ENCODE peak calls at places on chromosomes 4 and X, in four cellular contexts. One of them, this sample, is unnamed.

GRCh38 chrX:95718746-95719145 is 965.9 kb upstream of the DIAPH2 start:
- DNase-seq in SK-N-SH: no peak
- DNase-seq in GM12878: no peak
- DNase-seq in HepG2: no peak
- DNase-seq in this sample: no peak

GRCh38 chr4:89752932-89753598 is 83.9 kb downstream of the SNCA start:
- DNase-seq in SK-N-SH: peak
- DNase-seq in GM12878: no peak
- DNase-seq in HepG2: no peak
- DNase-seq in this sample: peak

GRCh38 chr4:123516576-123516975 is 120.0 kb downstream of the SPRY1 start:
- DNase-seq in SK-N-SH: no peak
- DNase-seq in GM12878: no peak
- DNase-seq in HepG2: no peak
- DNase-seq in this sample: no peak

GRCh38 chr4:154009191-154009590 is 220.3 kb upstream of the SFRP2 start:
- DNase-seq in SK-N-SH: no peak
- DNase-seq in GM12878: no peak
- DNase-seq in HepG2: no peak
- DNase-seq in this sample: no peak

GRCh38 chr4:132101526-132101925 is 1047.6 kb upstream of the PCDH10 start:
- DNase-seq in SK-N-SH: no peak
- DNase-seq in GM12878: no peak
- DNase-seq in HepG2: no peak
- DNase-seq in this sample: no peak

GRCh38 chr4:141447761-141448160 is 188.6 kb upstream of the IL15 start:
- DNase-seq in SK-N-SH: no peak
- DNase-seq in GM12878: no peak
- DNase-seq in HepG2: no peak
- DNase-seq in this sample: no peak

GRCh38 chr4:13515268-13515667 is 29.0 kb downstream of the NKX3-2 start:
- DNase-seq in SK-N-SH: no peak
- DNase-seq in GM12878: no peak
- DNase-seq in HepG2: no peak
- DNase-seq in this sample: no peak

GRCh38 chr4:55386840-55387239 is 8.9 kb upstream of the TMEM165 start:
- DNase-seq in SK-N-SH: no peak
- DNase-seq in GM12878: no peak
- DNase-seq in HepG2: peak
- DNase-seq in this sample: no peak

GRCh38 chr4:134958862-134959261 is 757.3 kb upstream of the PABPC4L start:
- DNase-seq in SK-N-SH: no peak
- DNase-seq in GM12878: no peak
- DNase-seq in HepG2: no peak
- DNase-seq in this sample: no peak

GRCh38 chrX:85963736-85964135 is 83.6 kb downstream of the CHM start:
- DNase-seq in SK-N-SH: no peak
- DNase-seq in GM12878: no peak
- DNase-seq in HepG2: peak
- DNase-seq in this sample: no peak

DNA sequence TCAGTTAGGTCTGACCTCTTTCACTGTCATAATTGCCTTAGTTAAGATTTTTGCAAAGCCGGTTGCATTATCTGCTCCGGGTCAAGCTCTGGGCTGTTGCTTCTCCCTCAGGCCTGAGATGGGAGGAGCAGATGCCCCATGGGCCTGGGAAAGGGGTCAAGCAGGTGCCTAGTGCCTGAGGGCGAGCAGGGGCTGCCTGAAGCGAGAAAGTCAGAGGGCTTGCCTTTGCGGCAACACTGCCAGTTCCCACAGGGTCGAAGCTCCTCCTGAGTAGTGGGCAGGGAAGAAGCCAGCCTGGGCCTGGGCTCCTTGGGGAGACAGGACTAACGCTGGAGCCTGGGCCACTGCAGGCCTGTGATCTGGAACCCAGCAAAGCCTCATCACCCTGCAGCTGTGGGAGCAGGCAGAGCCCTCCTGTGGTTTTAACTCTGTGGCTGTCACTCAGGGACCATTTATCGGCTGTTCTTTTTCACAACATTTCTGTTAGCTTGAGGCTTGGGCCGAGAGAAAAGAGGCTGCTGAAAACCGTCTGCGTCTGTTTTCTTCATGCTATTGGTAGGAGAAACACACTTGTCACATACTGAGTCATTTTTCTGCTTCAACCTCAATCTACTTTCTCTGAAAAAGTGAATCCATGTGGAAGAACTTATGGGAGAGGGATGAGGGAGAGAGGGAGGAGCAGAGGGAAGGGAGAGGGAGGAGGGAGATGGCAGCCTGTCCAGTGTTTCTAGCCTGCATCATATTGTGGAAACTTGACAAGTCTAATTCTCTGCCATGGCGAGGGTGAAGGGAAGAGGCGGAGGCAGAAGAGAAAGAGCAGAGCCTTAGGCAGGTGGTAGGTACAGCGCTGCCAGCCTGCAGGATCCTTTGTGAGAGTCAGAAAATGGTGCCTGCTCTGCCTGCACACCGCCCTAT is 68.4 kb downstream of the RHOH start:
- DNase-seq in SK-N-SH: peak
- DNase-seq in GM12878: no peak
- DNase-seq in HepG2: no peak
- DNase-seq in this sample: no peak
- TF ChIP-seq FOXM1 in SK-N-SH: no peak
- TF ChIP-seq FOXM1 in GM12878: no peak
- TF ChIP-seq FOXM1 in HepG2: no peak
- TF ChIP-seq FOXM1 in this sample: no peak

DNA sequence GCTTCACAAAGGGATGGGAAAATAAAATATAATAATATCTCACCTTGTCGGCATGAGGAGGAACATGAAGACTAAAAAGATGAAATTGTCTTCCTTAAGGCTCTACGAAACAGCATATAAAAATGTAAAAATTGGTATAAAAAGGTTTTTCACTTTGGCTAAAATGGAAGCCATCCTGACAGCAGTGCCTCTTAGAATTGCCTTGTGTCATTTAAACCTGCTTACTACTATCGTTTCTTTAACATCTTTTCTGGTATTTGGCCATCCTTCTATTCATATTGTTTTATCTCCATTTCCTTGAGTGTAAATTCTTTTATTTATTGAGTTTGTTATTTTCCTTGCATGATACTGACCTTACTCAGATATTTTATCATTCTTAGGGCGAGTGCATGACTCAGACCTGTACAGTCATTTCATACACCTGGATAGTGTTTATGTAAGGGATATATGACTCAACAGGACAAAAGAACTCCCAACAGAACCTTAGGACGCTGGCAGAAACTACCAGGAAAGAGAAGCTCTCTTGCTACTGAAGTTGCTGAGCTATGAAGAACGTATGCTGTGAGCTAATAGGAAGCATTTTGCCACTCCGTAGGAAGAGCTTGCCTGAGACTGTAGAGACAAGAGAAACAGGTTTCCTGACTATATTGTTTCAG is 5.8 kb upstream of the CDKN2AIP start:
- DNase-seq in SK-N-SH: no peak
- DNase-seq in GM12878: no peak
- DNase-seq in HepG2: peak
- DNase-seq in this sample: no peak
- TF ChIP-seq FOXM1 in SK-N-SH: no peak
- TF ChIP-seq FOXM1 in GM12878: no peak
- TF ChIP-seq FOXM1 in HepG2: no peak
- TF ChIP-seq FOXM1 in this sample: no peak

GRCh38 chr4:176187610-176188009 is 7.8 kb downstream of the SPATA4 start:
- DNase-seq in SK-N-SH: no peak
- DNase-seq in GM12878: no peak
- DNase-seq in HepG2: peak
- DNase-seq in this sample: no peak
- TF ChIP-seq FOXM1 in SK-N-SH: no peak
- TF ChIP-seq FOXM1 in GM12878: no peak
- TF ChIP-seq FOXM1 in HepG2: no peak
- TF ChIP-seq FOXM1 in this sample: no peak

GRCh38 chrX:64093761-64094160 is 111.7 kb downstream of the AMER1 start:
- DNase-seq in SK-N-SH: peak
- DNase-seq in GM12878: no peak
- DNase-seq in HepG2: no peak
- DNase-seq in this sample: no peak
- TF ChIP-seq FOXM1 in SK-N-SH: no peak
- TF ChIP-seq FOXM1 in GM12878: no peak
- TF ChIP-seq FOXM1 in HepG2: no peak
- TF ChIP-seq FOXM1 in this sample: no peak

GRCh38 chr4:112145820-112146813 is 863 bp downstream of the FAM241A start:
- DNase-seq in SK-N-SH: peak
- DNase-seq in GM12878: peak
- DNase-seq in HepG2: no peak
- DNase-seq in this sample: peak
- TF ChIP-seq FOXM1 in SK-N-SH: no peak
- TF ChIP-seq FOXM1 in GM12878: peak
- TF ChIP-seq FOXM1 in HepG2: no peak
- TF ChIP-seq FOXM1 in this sample: no peak

GRCh38 chr4:36747277-36748129 is 466.1 kb downstream of the DTHD1 start:
- DNase-seq in SK-N-SH: no peak
- DNase-seq in GM12878: no peak
- DNase-seq in HepG2: no peak
- DNase-seq in this sample: no peak
- TF ChIP-seq FOXM1 in SK-N-SH: no peak
- TF ChIP-seq FOXM1 in GM12878: no peak
- TF ChIP-seq FOXM1 in HepG2: no peak
- TF ChIP-seq FOXM1 in this sample: no peak